ENCODE peak calls at places on chromosome 17, in six cellular contexts. F is uterus, W is IMR-90, M is testis, U is tibial nerve, X is adrenal gland. E is an unnamed sample.
A peak's percentile ranks its signal among the peaks of the same experiment; 100 is the strongest.

GRCh38 chr17:11583306-11583992 is 14.8 kb upstream of the DNAH9 start:
- DNase-seq in F (no peak), W (no peak), X (no peak), M (no peak), U (no peak), E (no peak)

GRCh38 chr17:75693500-75694481 is 26.7 kb downstream of the SAP30BP start:
- DNase-seq in X (peak; percentile 62), F (peak; percentile 64), U (peak; percentile 88), W (peak; percentile 56), M (peak; percentile 89), E (no peak)

GRCh38 chr17:32010114-32010513 is 2.9 kb downstream of the LRRC37B start:
- DNase-seq in X (no peak), W (no peak), M (no peak), U (no peak), F (no peak), E (no peak)

GRCh38 chr17:73307130-73307529 is 4.7 kb downstream of the CDC42EP4 start:
- DNase-seq in U (no peak), W (no peak), X (peak; percentile 61), F (no peak), M (peak; percentile 71), E (peak; percentile 74)

GRCh38 chr17:82931696-82932060 is 91.9 kb upstream of the ZNF750 start:
- DNase-seq in X (peak; percentile 46), U (peak; percentile 74), M (peak; percentile 77), F (peak; percentile 86), W (peak; percentile 94), E (peak; percentile 27)

GRCh38 chr17:64077409-64077808 is 52.5 kb downstream of the ERN1 start:
- DNase-seq in W (peak; percentile 41), F (no peak), U (no peak), X (no peak), M (no peak), E (no peak)

GRCh38 chr17:78541488-78542237 is 35.5 kb downstream of the DNAH17 start:
- DNase-seq in U (no peak), W (no peak), X (no peak), F (no peak), M (no peak), E (no peak)

GRCh38 chr17:12624221-12624620 is 41.5 kb upstream of the MYOCD start:
- DNase-seq in W (peak; percentile 39), U (no peak), M (no peak), X (no peak), F (no peak), E (no peak)

GRCh38 chr17:43658890-43659289 is 2.8 kb downstream of the MEOX1 start:
- DNase-seq in F (no peak), W (no peak), X (no peak), U (no peak), M (peak; percentile 39), E (no peak)

GRCh38 chr17:74011963-74012362 is 191.5 kb upstream of the RPL38 start:
- DNase-seq in U (no peak), F (no peak), X (no peak), M (no peak), W (no peak), E (no peak)

GRCh38 chr17:79104898-79105600 is 30.4 kb downstream of the ENGASE start:
- DNase-seq in W (no peak), F (no peak), M (no peak), U (no peak), X (no peak), E (no peak)

GRCh38 chr17:62732125-62732524 is 76.0 kb downstream of the MARCHF10 start:
- DNase-seq in U (no peak), X (no peak), M (no peak), W (no peak), F (no peak), E (no peak)

GRCh38 chr17:58276423-58276822 is 4.3 kb downstream of the MPO start:
- DNase-seq in M (no peak), W (no peak), F (no peak), U (no peak), X (no peak), E (no peak)

GRCh38 chr17:81056352-81056751 is 21.4 kb downstream of the BAIAP2 start:
- DNase-seq in U (no peak), M (no peak), F (no peak), W (no peak), X (no peak), E (no peak)

GRCh38 chr17:8122923-8123694 is 797 bp downstream of the HES7 start:
- DNase-seq in W (peak; percentile 27), X (no peak), M (no peak), U (no peak), F (peak; percentile 28), E (no peak)

GRCh38 chr17:69460963-69461922 is 46.7 kb downstream of the MAP2K6 start:
- DNase-seq in M (no peak), U (no peak), X (no peak), W (no peak), F (no peak), E (no peak)
- TF ChIP-seq POLR2A in M (no peak), U (no peak), X (no peak), W (no peak), F (no peak), E (no peak)

GRCh38 chr17:37790153-37790552 is 45.3 kb upstream of the HNF1B start:
- DNase-seq in W (no peak), F (no peak), U (no peak), M (no peak), X (no peak), E (no peak)

GRCh38 chr17:37787055-37787720 is 42.3 kb upstream of the HNF1B start:
- DNase-seq in M (no peak), F (no peak), U (no peak), X (peak; percentile 29), W (peak; percentile 72), E (peak; percentile 85)

GRCh38 chr17:37788531-37788930 is 43.7 kb upstream of the HNF1B start:
- DNase-seq in F (no peak), X (no peak), U (no peak), M (no peak), W (no peak), E (no peak)

GRCh38 chr17:37791434-37791833 is 46.6 kb upstream of the HNF1B start:
- DNase-seq in M (peak; percentile 52), U (no peak), W (peak; percentile 51), F (no peak), X (no peak), E (no peak)

GRCh38 chr17:37789166-37789565 is 44.3 kb upstream of the HNF1B start:
- DNase-seq in W (no peak), F (no peak), X (no peak), M (no peak), U (no peak), E (no peak)
- H3K27ac ChIP-seq in W (no peak overlapping the region), F (no peak overlapping the region), X (no peak overlapping the region), M (no peak overlapping the region), U (no peak overlapping the region), E (no peak overlapping the region)

DNA sequence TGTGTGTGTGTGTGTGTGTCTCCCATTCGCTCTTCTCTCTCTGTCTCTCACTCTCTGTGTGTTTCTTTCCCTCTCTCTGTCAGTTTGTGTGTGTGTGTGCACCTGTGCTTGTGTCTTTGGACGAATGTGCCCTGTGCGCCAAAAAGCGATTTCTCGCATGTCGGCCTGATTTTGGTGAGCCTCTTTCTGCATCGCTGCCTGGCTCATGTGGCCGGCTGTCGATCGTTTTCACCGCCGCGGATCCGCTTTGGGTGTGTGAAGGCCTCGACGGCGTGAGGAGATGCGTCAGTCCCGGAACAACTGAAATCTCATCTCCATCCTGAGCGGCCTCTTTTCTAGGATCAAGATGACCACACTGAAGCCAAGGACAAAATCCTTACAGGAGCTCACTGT is 609.0 kb downstream of the KCNJ18 start:
- DNase-seq in X (no peak), M (no peak), F (no peak), U (no peak), W (no peak), E (no peak)
- H3K9me3 ChIP-seq in X (no peaks in the 10 kb centered on the region), M (no peaks in the 10 kb centered on the region), F (no peaks in the 10 kb centered on the region), U (no peaks in the 10 kb centered on the region), W (peaks cover 48% of the 10 kb centered on the region), E (no peaks in the 10 kb centered on the region)

GRCh38 chr17:28576758-28577465 is at the start of gene ALDOC:
- DNase-seq in F (peak; percentile 96), U (peak; percentile 97), W (peak; percentile 91), M (peak; percentile 98), X (peak; percentile 98), E (peak; percentile 99)
- TF ChIP-seq POLR2A in F (peak; percentile 93), U (peak; percentile 95), W (peak; percentile 52), M (peak; percentile 88), X (peak; percentile 84), E (peak; percentile 96)

GRCh38 chr17:49217651-49218413 is 7.3 kb downstream of the ABI3 start:
- DNase-seq in M (peak; percentile 52), F (no peak), U (no peak), X (peak; percentile 52), W (no peak), E (peak; percentile 74)
- H3K27ac ChIP-seq in M (no peak overlapping the region), F (no peak overlapping the region), U (peak overlapping the region; percentile 59), X (no peak overlapping the region), W (no peak overlapping the region), E (peak overlapping the region; percentile 33)

GRCh38 chr17:77173104-77173503 is 32.3 kb downstream of the SEC14L1 start:
- DNase-seq in M (no peak), W (no peak), X (no peak), U (no peak), F (no peak), E (no peak)
- H3K9me3 ChIP-seq in M (no peaks in the 10 kb centered on the region), W (peaks cover 17% of the 10 kb centered on the region), X (no peaks in the 10 kb centered on the region), U (peaks cover 8% of the 10 kb centered on the region), F (peaks cover 17% of the 10 kb centered on the region), E (no peaks in the 10 kb centered on the region)

GRCh38 chr17:38579934-38580333 is 25.8 kb downstream of the SRCIN1 start:
- DNase-seq in M (peak; percentile 66), U (no peak), X (peak; percentile 71), F (peak; percentile 24), W (peak; percentile 13), E (no peak)

GRCh38 chr17:38577244-38577643 is 28.5 kb downstream of the SRCIN1 start:
- DNase-seq in W (no peak), U (no peak), F (no peak), M (no peak), X (no peak), E (no peak)

GRCh38 chr17:38578641-38579480 is 26.9 kb downstream of the SRCIN1 start:
- DNase-seq in W (no peak), U (no peak), X (no peak), M (no peak), F (no peak), E (no peak)

GRCh38 chr17:38577645-38578173 is 28.0 kb downstream of the SRCIN1 start:
- DNase-seq in M (no peak), U (no peak), W (no peak), X (no peak), F (no peak), E (no peak)

GRCh38 chr17:38578229-38578628 is 27.5 kb downstream of the SRCIN1 start:
- DNase-seq in M (no peak), F (no peak), U (no peak), X (no peak), W (no peak), E (no peak)
- TF ChIP-seq POLR2A in M (no peak), F (no peak), U (no peak), X (no peak), W (no peak), E (no peak)

DNA sequence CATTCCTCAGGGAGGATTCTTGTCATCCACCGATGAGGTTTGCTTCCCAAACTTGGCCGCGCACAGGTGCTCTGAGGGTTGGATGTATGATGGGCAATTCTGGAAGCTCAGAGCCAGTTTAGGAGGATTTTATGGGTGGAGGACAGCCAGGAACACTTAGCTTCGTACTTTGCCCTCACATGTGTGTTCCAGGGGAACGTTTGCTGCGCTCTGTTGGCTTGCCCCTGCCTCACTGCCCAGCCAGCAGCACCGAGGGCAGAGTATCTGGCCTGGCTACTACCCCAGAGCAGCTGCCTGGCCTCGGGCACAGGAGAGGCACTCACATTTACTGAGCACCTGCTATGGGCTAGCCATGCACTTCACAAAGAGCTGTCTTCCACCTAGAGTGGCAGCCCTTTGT is 14.1 kb downstream of the SEZ6 start:
- DNase-seq in M (no peak), W (no peak), F (no peak), X (no peak), U (no peak), E (peak; percentile 91)
- H3K27ac ChIP-seq in M (no peak overlapping the region), W (no peak overlapping the region), F (no peak overlapping the region), X (no peak overlapping the region), U (no peak overlapping the region), E (no peak overlapping the region)